ENCODE peak calls at places on chromosomes 7 and 10, in five cellular contexts. X, I, P, B and Y are unnamed samples.

GRCh38 chr10:115125505-115125904 is 32.3 kb downstream of the ATRNL1 start:
- DNase-seq in P (no peak), I (no peak), X (no peak), B (no peak), Y (no peak)

GRCh38 chr10:80468806-80469421 is 14.8 kb downstream of the TSPAN14 start:
- DNase-seq in X (no peak), B (no peak), P (no peak), I (no peak), Y (no peak)

GRCh38 chr10:12868229-12868628 is 133.3 kb downstream of the CCDC3 start:
- DNase-seq in P (no peak), B (no peak), I (no peak), X (no peak), Y (no peak)

GRCh38 chr10:92757066-92757716 is 67.4 kb downstream of the HHEX start:
- DNase-seq in I (peak), B (peak), P (peak), X (peak), Y (peak)

GRCh38 chr10:88227342-88228018 is 355.6 kb downstream of the RNLS start:
- DNase-seq in P (peak), I (no peak), B (no peak), X (peak), Y (peak)

GRCh38 chr10:123043409-123043925 is 34.7 kb downstream of the ACADSB start:
- DNase-seq in X (peak), B (peak), I (peak), P (no peak), Y (peak)

GRCh38 chr10:103660364-103661197 is 167.1 kb downstream of the NEURL1 start:
- DNase-seq in B (no peak), P (peak), X (peak), I (no peak), Y (peak)

GRCh38 chr7:157477550-157478212 is 140.9 kb downstream of the DNAJB6 start:
- DNase-seq in B (no peak), X (no peak), I (no peak), P (no peak), Y (no peak)

GRCh38 chr7:131459256-131459655 is 97.2 kb downstream of the PODXL start:
- DNase-seq in I (no peak), P (no peak), X (no peak), B (no peak), Y (no peak)

GRCh38 chr7:20786421-20786778 is 286 bp downstream of the SP8 start:
- DNase-seq in P (no peak), B (no peak), X (no peak), I (no peak), Y (no peak)

GRCh38 chr10:1938317-1938716 is 201.0 kb upstream of the ADARB2 start:
- DNase-seq in P (no peak), X (no peak), I (no peak), B (no peak), Y (no peak)

GRCh38 chr10:49164587-49165188 is 23.5 kb downstream of the TMEM273 start:
- DNase-seq in X (peak), P (no peak), B (no peak), I (no peak), Y (peak)

GRCh38 chr7:22240904-22241571 is 115.9 kb downstream of the RAPGEF5 start:
- DNase-seq in B (no peak), P (no peak), X (no peak), I (no peak), Y (no peak)

GRCh38 chr7:1725766-1726630 is 55.9 kb downstream of the ELFN1 start:
- DNase-seq in I (no peak), P (no peak), B (no peak), X (no peak), Y (no peak)

GRCh38 chr7:126026421-126027088 is 1096.9 kb upstream of the POT1 start:
- DNase-seq in P (no peak), I (no peak), B (no peak), X (no peak), Y (no peak)

GRCh38 chr7:13050703-13051102 is 363.3 kb downstream of the ARL4A start:
- DNase-seq in B (no peak), P (no peak), I (peak), X (no peak), Y (no peak)

GRCh38 chr10:66180651-66181318 is 745.1 kb upstream of the LRRTM3 start:
- DNase-seq in B (no peak), I (peak), X (peak), P (no peak), Y (peak)

GRCh38 chr7:100208911-100209408 is 10.8 kb upstream of the PVRIG start:
- DNase-seq in B (no peak), P (no peak), X (no peak), I (no peak), Y (no peak)

GRCh38 chr10:70651661-70652060 is 20.6 kb upstream of the ADAMTS14 start:
- DNase-seq in P (no peak), X (no peak), B (no peak), I (no peak), Y (no peak)

GRCh38 chr10:127415901-127416630 is 133.0 kb upstream of the NPS start:
- DNase-seq in B (no peak), X (no peak), P (no peak), I (no peak), Y (no peak)

GRCh38 chr7:51376420-51377092 is 59.9 kb upstream of the COBL start:
- DNase-seq in I (no peak), B (no peak), X (no peak), P (no peak), Y (no peak)

GRCh38 chr10:128281343-128281742 is 155.1 kb upstream of the MKI67 start:
- DNase-seq in I (no peak), X (no peak), P (no peak), B (no peak), Y (no peak)